ENCODE peak calls at places on chromosomes 5 and 9, in four cellular contexts. One of them, this sample, is unnamed.

GRCh38 chr5:43294226-43294625 is 19.0 kb downstream of the HMGCS1 start:
- DNase-seq in fibroblast of the aortic adventitia: peak; percentile 38
- DNase-seq in adrenal gland: no peak
- DNase-seq in fibroblast of mammary gland: peak; percentile 42
- DNase-seq in this sample: peak; percentile 74

GRCh38 chr9:31272456-31273295 is 1111.8 kb upstream of the ACO1 start:
- DNase-seq in fibroblast of the aortic adventitia: no peak
- DNase-seq in adrenal gland: no peak
- DNase-seq in fibroblast of mammary gland: no peak
- DNase-seq in this sample: no peak

GRCh38 chr9:137461316-137461662 is 2.2 kb upstream of the NSMF start:
- DNase-seq in fibroblast of mammary gland: no peak
- DNase-seq in fibroblast of the aortic adventitia: no peak
- DNase-seq in adrenal gland: peak; percentile 32
- DNase-seq in this sample: no peak

GRCh38 chr9:137167113-137167751 is 2.6 kb downstream of the LRRC26 start:
- DNase-seq in fibroblast of the aortic adventitia: no peak
- DNase-seq in adrenal gland: no peak
- DNase-seq in fibroblast of mammary gland: no peak
- DNase-seq in this sample: no peak

GRCh38 chr5:78661691-78662090 is 13.1 kb upstream of the LHFPL2 start:
- DNase-seq in fibroblast of the aortic adventitia: no peak
- DNase-seq in adrenal gland: no peak
- DNase-seq in fibroblast of mammary gland: no peak
- DNase-seq in this sample: no peak

GRCh38 chr5:179827684-179828083 is 7.0 kb downstream of the SQSTM1 start:
- DNase-seq in fibroblast of mammary gland: peak; percentile 80
- DNase-seq in adrenal gland: peak; percentile 51
- DNase-seq in fibroblast of the aortic adventitia: no peak
- DNase-seq in this sample: no peak

GRCh38 chr9:71879644-71880174 is 31.3 kb downstream of the ABHD17B start:
- DNase-seq in fibroblast of the aortic adventitia: no peak
- DNase-seq in adrenal gland: no peak
- DNase-seq in fibroblast of mammary gland: no peak
- DNase-seq in this sample: no peak

GRCh38 chr9:136082496-136083361 is 12.4 kb downstream of the NACC2 start:
- DNase-seq in fibroblast of the aortic adventitia: no peak
- DNase-seq in adrenal gland: no peak
- DNase-seq in fibroblast of mammary gland: no peak
- DNase-seq in this sample: no peak

GRCh38 chr9:22446950-22447606 is 454 bp downstream of the DMRTA1 start:
- DNase-seq in fibroblast of mammary gland: peak; percentile 19
- DNase-seq in fibroblast of the aortic adventitia: no peak
- DNase-seq in adrenal gland: peak; percentile 46
- DNase-seq in this sample: peak; percentile 14

GRCh38 chr9:93262537-93263310 is 78.8 kb downstream of the WNK2 start:
- DNase-seq in adrenal gland: peak; percentile 6
- DNase-seq in fibroblast of mammary gland: no peak
- DNase-seq in fibroblast of the aortic adventitia: no peak
- DNase-seq in this sample: no peak

GRCh38 chr5:39073759-39074008 is 515 bp downstream of the RICTOR start:
- DNase-seq in fibroblast of mammary gland: no peak
- DNase-seq in adrenal gland: no peak
- DNase-seq in fibroblast of the aortic adventitia: no peak
- DNase-seq in this sample: no peak

GRCh38 chr5:132428147-132428482 is 58.6 kb downstream of the SLC22A5 start:
- DNase-seq in adrenal gland: no peak
- DNase-seq in fibroblast of mammary gland: no peak
- DNase-seq in fibroblast of the aortic adventitia: no peak
- DNase-seq in this sample: no peak

GRCh38 chr5:142445266-142445665 is 120.4 kb upstream of the SPRY4 start:
- DNase-seq in fibroblast of mammary gland: peak; percentile 46
- DNase-seq in adrenal gland: no peak
- DNase-seq in fibroblast of the aortic adventitia: no peak
- DNase-seq in this sample: no peak

GRCh38 chr5:1001406-1002270 is 7.0 kb upstream of the NKD2 start:
- DNase-seq in fibroblast of the aortic adventitia: no peak
- DNase-seq in fibroblast of mammary gland: no peak
- DNase-seq in adrenal gland: peak; percentile 4
- DNase-seq in this sample: no peak

GRCh38 chr5:79484731-79485130 is 29.2 kb downstream of the HOMER1 start:
- DNase-seq in adrenal gland: no peak
- DNase-seq in fibroblast of the aortic adventitia: peak; percentile 11
- DNase-seq in fibroblast of mammary gland: no peak
- DNase-seq in this sample: peak; percentile 16

GRCh38 chr5:136080483-136081180 is 51.8 kb downstream of the TGFBI start:
- DNase-seq in fibroblast of mammary gland: peak; percentile 95
- DNase-seq in adrenal gland: peak; percentile 94
- DNase-seq in fibroblast of the aortic adventitia: peak; percentile 90
- DNase-seq in this sample: peak; percentile 83

GRCh38 chr9:92962846-92963245 is 15.5 kb downstream of the FGD3 start:
- DNase-seq in adrenal gland: no peak
- DNase-seq in fibroblast of the aortic adventitia: no peak
- DNase-seq in fibroblast of mammary gland: no peak
- DNase-seq in this sample: no peak

GRCh38 chr9:125233678-125234077 is 7.5 kb downstream of the HSPA5 start:
- DNase-seq in fibroblast of the aortic adventitia: peak; percentile 98
- DNase-seq in fibroblast of mammary gland: peak; percentile 100
- DNase-seq in adrenal gland: no peak
- DNase-seq in this sample: peak; percentile 97

GRCh38 chr5:74641014-74641777 is 668 bp upstream of the ENC1 start:
- DNase-seq in fibroblast of the aortic adventitia: peak; percentile 71
- DNase-seq in fibroblast of mammary gland: peak; percentile 73
- DNase-seq in adrenal gland: peak; percentile 65
- DNase-seq in this sample: peak; percentile 64

GRCh38 chr5:74642543-74642863 is 2.0 kb upstream of the ENC1 start:
- DNase-seq in fibroblast of the aortic adventitia: no peak
- DNase-seq in fibroblast of mammary gland: no peak
- DNase-seq in adrenal gland: no peak
- DNase-seq in this sample: no peak

GRCh38 chr5:74641778-74642542 is 1.4 kb upstream of the ENC1 start:
- DNase-seq in fibroblast of mammary gland: peak; percentile 85
- DNase-seq in fibroblast of the aortic adventitia: peak; percentile 89
- DNase-seq in adrenal gland: peak; percentile 43
- DNase-seq in this sample: peak; percentile 86

GRCh38 chr5:74640450-74641013 is at the start of gene ENC1:
- DNase-seq in fibroblast of mammary gland: peak; percentile 83
- DNase-seq in adrenal gland: peak; percentile 79
- DNase-seq in fibroblast of the aortic adventitia: peak; percentile 80
- DNase-seq in this sample: peak; percentile 86

DNA sequence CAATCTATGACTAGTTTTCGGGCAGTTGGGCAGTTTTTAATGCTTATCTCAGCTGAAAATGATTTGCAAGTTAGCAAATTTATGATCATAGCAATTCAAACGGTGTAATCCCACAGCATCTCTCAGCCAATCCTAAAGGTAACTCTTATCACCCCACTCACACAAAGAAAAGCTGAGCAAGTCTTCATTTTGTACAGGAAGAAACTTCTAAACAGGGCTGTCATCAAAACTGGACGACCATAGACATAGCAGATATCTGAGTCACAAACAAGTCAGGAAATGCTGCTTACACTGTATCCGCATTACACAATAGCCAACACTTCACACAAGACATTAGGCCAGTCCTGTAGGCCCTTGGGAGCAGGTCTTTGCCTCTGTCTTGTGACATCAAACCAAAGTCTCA is 2.6 kb upstream of the ENC1 start:
- DNase-seq in adrenal gland: no peak
- DNase-seq in fibroblast of the aortic adventitia: peak; percentile 93
- DNase-seq in fibroblast of mammary gland: peak; percentile 95
- DNase-seq in this sample: peak; percentile 97
- H3K4me3 ChIP-seq in adrenal gland: no peak overlapping the region
- H3K4me3 ChIP-seq in fibroblast of the aortic adventitia: no peak overlapping the region
- H3K4me3 ChIP-seq in fibroblast of mammary gland: no peak overlapping the region
- H3K4me3 ChIP-seq in this sample: no peak overlapping the region

DNA sequence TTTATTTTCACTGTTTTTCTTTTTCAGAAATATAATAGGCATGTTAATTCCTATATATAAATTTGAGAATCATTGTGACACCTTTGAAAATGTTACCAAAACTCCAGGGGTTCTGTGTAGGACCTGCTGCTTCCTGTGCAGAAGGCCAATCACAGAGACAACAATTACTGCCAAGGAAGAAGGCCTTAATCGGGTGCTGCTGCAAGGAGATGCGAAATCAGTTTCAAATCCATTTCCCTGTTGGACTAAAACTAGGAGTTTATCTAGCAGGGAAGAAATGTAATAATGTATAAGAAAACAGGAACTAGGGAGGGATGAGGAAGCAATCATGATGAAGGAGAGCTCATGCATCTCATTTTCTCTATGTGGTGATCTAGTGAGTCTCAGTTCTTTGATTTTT is 209.7 kb upstream of the NUDT12 start:
- DNase-seq in adrenal gland: no peak
- DNase-seq in fibroblast of the aortic adventitia: no peak
- DNase-seq in fibroblast of mammary gland: no peak
- DNase-seq in this sample: no peak
- TF ChIP-seq CTCF in adrenal gland: no peak
- TF ChIP-seq CTCF in fibroblast of the aortic adventitia: no peak
- TF ChIP-seq CTCF in fibroblast of mammary gland: no peak
- TF ChIP-seq CTCF in this sample: no peak

DNA sequence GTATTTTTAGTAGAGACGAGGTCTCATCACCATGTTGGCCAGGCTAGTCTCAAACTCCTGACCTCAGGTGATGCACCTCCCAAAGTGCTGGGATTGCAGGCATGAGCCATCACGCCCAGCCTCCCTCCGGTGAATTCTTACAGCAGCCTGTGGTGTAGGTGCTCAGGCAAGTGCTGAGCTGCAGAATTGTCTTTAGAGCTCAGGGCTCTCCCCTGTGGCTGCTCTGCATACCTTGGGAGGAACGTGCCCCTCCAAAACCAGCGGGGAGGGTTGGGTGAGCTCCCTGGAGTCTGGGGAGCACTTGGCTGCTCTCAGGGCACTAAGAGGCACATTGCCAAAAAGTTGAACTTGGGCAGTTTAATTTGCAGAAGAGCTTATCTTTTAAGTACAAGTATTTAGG is 29.4 kb downstream of the SECISBP2 start:
- DNase-seq in fibroblast of the aortic adventitia: no peak
- DNase-seq in fibroblast of mammary gland: no peak
- DNase-seq in adrenal gland: no peak
- DNase-seq in this sample: no peak
- H3K4me3 ChIP-seq in fibroblast of the aortic adventitia: no peak overlapping the region
- H3K4me3 ChIP-seq in fibroblast of mammary gland: no peak overlapping the region
- H3K4me3 ChIP-seq in adrenal gland: no peak overlapping the region
- H3K4me3 ChIP-seq in this sample: no peak overlapping the region

GRCh38 chr9:130156672-130157071 is 15.5 kb upstream of the NCS1 start:
- DNase-seq in fibroblast of mammary gland: no peak
- DNase-seq in adrenal gland: no peak
- DNase-seq in fibroblast of the aortic adventitia: no peak
- DNase-seq in this sample: no peak
- TF ChIP-seq CTCF in fibroblast of mammary gland: no peak
- TF ChIP-seq CTCF in adrenal gland: peak; percentile 54
- TF ChIP-seq CTCF in fibroblast of the aortic adventitia: no peak
- TF ChIP-seq CTCF in this sample: peak; percentile 35

GRCh38 chr5:29051509-29051908 is 2013.1 kb upstream of the CDH9 start:
- DNase-seq in fibroblast of the aortic adventitia: no peak
- DNase-seq in adrenal gland: no peak
- DNase-seq in fibroblast of mammary gland: no peak
- DNase-seq in this sample: no peak

GRCh38 chr5:29054694-29055093 is 2016.3 kb upstream of the CDH9 start:
- DNase-seq in fibroblast of the aortic adventitia: no peak
- DNase-seq in adrenal gland: no peak
- DNase-seq in fibroblast of mammary gland: no peak
- DNase-seq in this sample: no peak

DNA sequence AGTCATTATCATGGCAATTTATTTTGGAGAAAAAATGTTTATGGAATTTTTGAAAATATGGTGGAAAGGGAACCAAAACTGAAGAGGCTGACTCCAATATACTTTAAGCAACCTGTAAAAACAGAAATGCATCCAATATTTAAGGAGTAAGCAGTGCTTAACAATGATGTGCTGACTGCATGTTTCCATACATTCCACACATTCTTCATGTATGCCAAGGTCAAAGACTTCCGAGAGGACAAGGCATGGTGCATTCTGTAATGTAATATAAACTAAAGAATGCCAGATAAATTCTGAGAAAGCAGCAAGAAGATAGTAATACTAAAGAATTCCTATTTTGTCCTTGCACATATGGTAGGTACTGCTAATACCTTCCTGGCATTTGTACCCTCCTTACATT is 2015.9 kb upstream of the CDH9 start:
- DNase-seq in adrenal gland: no peak
- DNase-seq in fibroblast of the aortic adventitia: no peak
- DNase-seq in fibroblast of mammary gland: no peak
- DNase-seq in this sample: no peak
- H3K4me3 ChIP-seq in adrenal gland: no peak overlapping the region
- H3K4me3 ChIP-seq in fibroblast of the aortic adventitia: no peak overlapping the region
- H3K4me3 ChIP-seq in fibroblast of mammary gland: no peak overlapping the region
- H3K4me3 ChIP-seq in this sample: no peak overlapping the region

This sample was measured in AG10803.